ENCODE peak calls at places on chromosomes 5 and 9, in seven cellular contexts. S, C, Y, A, L, K and W are unnamed samples. For H3K9me3 and H3K36me3, the result is how much of the 10 kb centered on the place peaks cover.

GRCh38 chr5:127995556-127995955 is 88.0 kb upstream of the SLC12A2 start:
- DNase-seq in S (no peak), C (no peak), Y (no peak), A (no peak), L (no peak), K (no peak), W (no peak)

GRCh38 chr9:27888661-27889295 is 315.5 kb upstream of the C9orf72 start:
- DNase-seq in S (peak), C (no peak), Y (peak), A (no peak), L (no peak), K (no peak), W (no peak)

GRCh38 chr9:129069128-129069824 is 11.6 kb upstream of the DOLPP1 start:
- DNase-seq in S (no peak), C (peak), Y (peak), A (peak), L (peak), K (peak), W (no peak)

GRCh38 chr5:142296914-142297417 is 27.9 kb downstream of the SPRY4 start:
- DNase-seq in S (peak), C (no peak), Y (no peak), A (peak), L (no peak), K (no peak), W (no peak)

GRCh38 chr5:82246960-82247574 is 31.1 kb downstream of the RPS23 start:
- DNase-seq in S (no peak), C (no peak), Y (no peak), A (no peak), L (no peak), K (no peak), W (no peak)

GRCh38 chr5:139381837-139382361 is 1.2 kb downstream of the SLC23A1 start:
- DNase-seq in S (no peak), C (no peak), Y (peak), A (no peak), L (peak), K (no peak), W (no peak)

GRCh38 chr9:86684148-86684547 is 263.2 kb downstream of the GAS1 start:
- DNase-seq in S (no peak), C (no peak), Y (no peak), A (no peak), L (no peak), K (no peak), W (no peak)

GRCh38 chr5:122311888-122312669 is at the start of gene SNCAIP:
- DNase-seq in S (no peak), C (no peak), Y (peak), A (peak), L (peak), K (peak), W (peak)

GRCh38 chr9:105842023-105842644 is 147.8 kb downstream of the TMEM38B start:
- DNase-seq in S (peak), C (no peak), Y (no peak), A (peak), L (no peak), K (no peak), W (no peak)

GRCh38 chr9:131618071-131618479 is 72.8 kb downstream of the PRRT1B start:
- DNase-seq in S (peak), C (no peak), Y (no peak), A (peak), L (no peak), K (no peak), W (no peak)

GRCh38 chr9:122420315-122420714 is 49.5 kb downstream of the PTGS1 start:
- DNase-seq in S (no peak), C (no peak), Y (no peak), A (no peak), L (no peak), K (no peak), W (no peak)
- H3K9me3 ChIP-seq in S (under half), C (under half), Y (under half), A (under half), L (under half), K (under half), W (under half)

GRCh38 chr9:122214507-122214906 is 14.2 kb downstream of the LHX6 start:
- DNase-seq in S (no peak), C (no peak), Y (no peak), A (no peak), L (no peak), K (no peak), W (no peak)
- H3K4me3 ChIP-seq in S (no peak), C (peak), Y (peak), A (peak), L (peak), K (peak), W (no peak)

GRCh38 chr9:136410500-136411287 is at the start of the genes ENTR1 and PMPCA:
- DNase-seq in S (peak), C (peak), Y (peak), A (peak), L (peak), K (peak), W (peak)

GRCh38 chr9:136409557-136410455 is 608 bp downstream of the ENTR1 start:
- DNase-seq in S (peak), C (no peak), Y (no peak), A (peak), L (no peak), K (peak), W (peak)

GRCh38 chr9:136411358-136411757 is 900 bp downstream of the PMPCA start:
- DNase-seq in S (no peak), C (no peak), Y (no peak), A (no peak), L (no peak), K (no peak), W (no peak)

GRCh38 chr9:136416427-136416826 is 6.0 kb downstream of the PMPCA start:
- DNase-seq in S (no peak), C (no peak), Y (no peak), A (no peak), L (no peak), K (no peak), W (no peak)

GRCh38 chr9:136412912-136413420 is 2.5 kb downstream of the PMPCA start:
- DNase-seq in S (no peak), C (no peak), Y (no peak), A (no peak), L (no peak), K (no peak), W (no peak)
- H3K36me3 ChIP-seq in S (half or more), C (half or more), Y (under half), A (under half), L (under half), K (half or more), W (half or more)

GRCh38 chr9:137353223-137354152 is 51.4 kb upstream of the NRARP start:
- DNase-seq in S (no peak), C (no peak), Y (no peak), A (no peak), L (no peak), K (peak), W (no peak)
- H3K9me3 ChIP-seq in S (under half), C (under half), Y (under half), A (under half), L (under half), K (under half), W (under half)

DNA sequence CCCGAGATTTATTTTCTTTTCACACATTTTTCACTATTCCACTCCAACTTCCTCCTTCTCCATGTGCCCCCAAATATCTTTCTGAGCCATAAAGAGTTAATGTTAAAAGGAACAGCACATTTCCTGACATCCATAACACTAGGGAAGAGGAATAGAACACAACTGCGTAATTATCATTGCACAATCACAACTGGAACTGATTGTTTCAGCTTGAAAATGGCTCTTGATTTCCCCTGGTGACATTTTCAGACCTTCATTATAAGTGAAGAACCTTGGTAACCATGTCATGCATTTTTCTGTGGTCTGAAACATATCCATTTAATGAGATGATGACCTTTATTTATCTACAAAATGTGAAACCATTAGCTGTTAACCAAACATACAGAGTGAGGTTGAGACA is 82.4 kb downstream of the PCSK1 start:
- DNase-seq in S (peak), C (no peak), Y (no peak), A (no peak), L (no peak), K (no peak), W (no peak)
- H3K4me3 ChIP-seq in S (no peak), C (no peak), Y (no peak), A (no peak), L (no peak), K (no peak), W (no peak)

DNA sequence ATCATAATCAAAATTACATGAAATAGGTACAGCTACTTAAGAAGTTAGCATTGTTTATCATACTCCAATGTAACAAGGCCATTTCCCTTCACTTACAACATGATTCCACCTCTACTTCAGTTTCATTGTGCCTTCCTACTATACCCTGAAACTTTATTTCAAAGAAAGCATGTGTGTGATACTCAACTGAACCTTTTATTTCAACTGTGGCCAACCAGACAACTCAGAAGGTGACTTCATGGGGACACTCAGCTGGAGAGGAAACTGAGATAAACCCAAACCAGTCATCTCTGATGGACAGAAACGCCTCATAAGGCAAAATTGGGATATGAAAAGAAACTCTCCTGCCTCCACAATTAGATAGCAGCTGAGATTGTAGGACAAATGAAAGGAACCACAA is 5.9 kb upstream of the TTC23L start:
- DNase-seq in S (no peak), C (no peak), Y (no peak), A (no peak), L (no peak), K (no peak), W (no peak)
- H3K36me3 ChIP-seq in S (under half), C (under half), Y (under half), A (under half), L (under half), K (under half), W (half or more)

DNA sequence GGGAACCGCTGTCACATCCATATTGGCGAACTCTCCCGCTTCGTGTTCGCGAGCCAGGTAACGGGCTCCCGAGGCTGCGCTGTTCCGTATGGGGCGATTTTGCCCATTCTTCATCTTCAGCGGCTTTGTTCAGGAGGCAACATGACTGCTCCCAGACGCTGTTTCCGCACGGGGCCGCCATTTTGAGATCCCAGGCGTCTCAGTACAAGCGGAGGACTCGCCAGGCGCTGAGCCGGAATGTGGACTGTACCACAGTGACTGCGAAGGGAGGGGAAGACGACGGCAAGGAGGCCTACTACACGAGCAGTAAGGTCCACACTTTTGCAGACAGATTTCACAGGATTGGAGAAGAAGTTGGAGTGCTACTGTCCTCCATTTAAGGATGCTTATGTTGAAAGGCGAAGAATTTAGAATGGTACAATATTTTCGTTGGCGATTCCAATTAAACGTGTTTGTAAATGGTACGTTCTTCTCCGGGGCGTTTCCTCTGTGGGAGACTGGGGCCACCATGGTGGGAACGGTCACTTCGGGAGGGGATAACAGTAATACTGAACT is 41.6 kb upstream of the ZNF300 start:
- DNase-seq in S (peak), C (no peak), Y (peak), A (no peak), L (peak), K (peak), W (no peak)
- H3K9me3 ChIP-seq in S (under half), C (under half), Y (under half), A (under half), L (under half), K (half or more), W (under half)